ENCODE peak calls at places on chromosome 20, in four cellular contexts. One of them, this sample, is unnamed.

GRCh38 chr20:48066256-48066655 is 281.0 kb upstream of the SULF2 start:
- DNase-seq in stomach: no peak
- DNase-seq in A673: peak
- DNase-seq in CD8-positive, alpha-beta T cell: no peak
- DNase-seq in this sample: no peak

GRCh38 chr20:364905-365794 is 15.4 kb upstream of the TRIB3 start:
- DNase-seq in stomach: no peak
- DNase-seq in A673: no peak
- DNase-seq in CD8-positive, alpha-beta T cell: no peak
- DNase-seq in this sample: no peak

GRCh38 chr20:22984611-22985010 is 50.5 kb upstream of the SSTR4 start:
- DNase-seq in stomach: no peak
- DNase-seq in A673: no peak
- DNase-seq in CD8-positive, alpha-beta T cell: no peak
- DNase-seq in this sample: no peak

GRCh38 chr20:11431613-11432012 is 486.1 kb upstream of the BTBD3 start:
- DNase-seq in stomach: no peak
- DNase-seq in A673: no peak
- DNase-seq in CD8-positive, alpha-beta T cell: no peak
- DNase-seq in this sample: no peak

GRCh38 chr20:38473353-38473795 is 731 bp downstream of the RALGAPB start:
- DNase-seq in stomach: peak
- DNase-seq in A673: no peak
- DNase-seq in CD8-positive, alpha-beta T cell: no peak
- DNase-seq in this sample: no peak

GRCh38 chr20:41202426-41202825 is 65.1 kb downstream of the PLCG1 start:
- DNase-seq in stomach: no peak
- DNase-seq in A673: no peak
- DNase-seq in CD8-positive, alpha-beta T cell: no peak
- DNase-seq in this sample: no peak

GRCh38 chr20:18091624-18092023 is 33.9 kb upstream of the OVOL2 start:
- DNase-seq in stomach: peak
- DNase-seq in A673: no peak
- DNase-seq in CD8-positive, alpha-beta T cell: no peak
- DNase-seq in this sample: no peak

GRCh38 chr20:20611165-20611564 is 101.3 kb downstream of the RALGAPA2 start:
- DNase-seq in stomach: no peak
- DNase-seq in A673: no peak
- DNase-seq in CD8-positive, alpha-beta T cell: no peak
- DNase-seq in this sample: no peak

GRCh38 chr20:46078954-46079353 is 10.8 kb downstream of the NCOA5 start:
- DNase-seq in stomach: no peak
- DNase-seq in A673: no peak
- DNase-seq in CD8-positive, alpha-beta T cell: no peak
- DNase-seq in this sample: no peak

GRCh38 chr20:51767018-51767866 is 948 bp downstream of the ATP9A start:
- DNase-seq in stomach: peak
- DNase-seq in A673: peak
- DNase-seq in CD8-positive, alpha-beta T cell: no peak
- DNase-seq in this sample: peak

GRCh38 chr20:13348301-13349239 is 127.5 kb downstream of the ISM1 start:
- DNase-seq in stomach: no peak
- DNase-seq in A673: no peak
- DNase-seq in CD8-positive, alpha-beta T cell: no peak
- DNase-seq in this sample: no peak

GRCh38 chr20:47847882-47848485 is 62.7 kb upstream of the SULF2 start:
- DNase-seq in stomach: no peak
- DNase-seq in A673: no peak
- DNase-seq in CD8-positive, alpha-beta T cell: no peak
- DNase-seq in this sample: no peak

GRCh38 chr20:57458400-57459160 is 66.4 kb downstream of the CTCFL start:
- DNase-seq in stomach: peak
- DNase-seq in A673: no peak
- DNase-seq in CD8-positive, alpha-beta T cell: no peak
- DNase-seq in this sample: no peak

GRCh38 chr20:41027872-41028358 is 707 bp upstream of the TOP1 start:
- DNase-seq in stomach: no peak
- DNase-seq in A673: no peak
- DNase-seq in CD8-positive, alpha-beta T cell: no peak
- DNase-seq in this sample: no peak

GRCh38 chr20:23111944-23112342 is 25.8 kb upstream of the CD93 start:
- DNase-seq in stomach: no peak
- DNase-seq in A673: no peak
- DNase-seq in CD8-positive, alpha-beta T cell: no peak
- DNase-seq in this sample: no peak

GRCh38 chr20:56955673-56956072 is 310.8 kb downstream of the BMP7 start:
- DNase-seq in stomach: no peak
- DNase-seq in A673: no peak
- DNase-seq in CD8-positive, alpha-beta T cell: no peak
- DNase-seq in this sample: no peak

GRCh38 chr20:30484009-30484748 is 773.3 kb upstream of the DEFB115 start:
- DNase-seq in stomach: no peak
- DNase-seq in A673: no peak
- DNase-seq in CD8-positive, alpha-beta T cell: no peak
- DNase-seq in this sample: no peak

GRCh38 chr20:31661625-31662371 is 24.1 kb downstream of the COX4I2 start:
- DNase-seq in stomach: peak
- DNase-seq in A673: peak
- DNase-seq in CD8-positive, alpha-beta T cell: peak
- DNase-seq in this sample: peak

GRCh38 chr20:3808141-3808479 is 12.0 kb downstream of the CDC25B start:
- DNase-seq in stomach: peak
- DNase-seq in A673: peak
- DNase-seq in CD8-positive, alpha-beta T cell: no peak
- DNase-seq in this sample: no peak
- H3K27ac ChIP-seq in stomach: peak
- H3K27ac ChIP-seq in A673: peak
- H3K27ac ChIP-seq in CD8-positive, alpha-beta T cell: no peak
- H3K27ac ChIP-seq in this sample: no peak

DNA sequence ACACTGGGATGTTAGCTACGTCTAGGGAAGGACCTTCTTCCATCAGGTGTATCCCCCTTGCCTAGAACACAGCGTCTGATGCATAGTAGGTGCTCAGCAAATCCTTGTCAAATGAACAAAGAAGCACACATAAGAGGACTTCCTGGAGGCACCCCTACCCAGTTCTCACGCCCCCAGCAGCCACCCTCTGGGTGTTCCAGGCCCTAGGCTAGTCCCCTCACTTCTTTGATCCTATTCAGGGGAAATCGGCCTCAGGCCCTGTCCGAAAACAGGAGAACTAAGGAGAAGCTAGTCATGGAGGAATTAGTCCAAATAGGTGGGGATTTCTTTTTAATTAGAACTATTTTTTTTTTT is 84.7 kb upstream of the SIRPA start:
- DNase-seq in stomach: no peak
- DNase-seq in A673: no peak
- DNase-seq in CD8-positive, alpha-beta T cell: no peak
- DNase-seq in this sample: no peak
- H3K27ac ChIP-seq in stomach: peak
- H3K27ac ChIP-seq in A673: peak
- H3K27ac ChIP-seq in CD8-positive, alpha-beta T cell: no peak
- H3K27ac ChIP-seq in this sample: no peak

GRCh38 chr20:43925215-43925614 is 10.6 kb downstream of the TOX2 start:
- DNase-seq in stomach: no peak
- DNase-seq in A673: peak
- DNase-seq in CD8-positive, alpha-beta T cell: no peak
- DNase-seq in this sample: no peak

GRCh38 chr20:43925786-43926185 is 11.1 kb downstream of the TOX2 start:
- DNase-seq in stomach: no peak
- DNase-seq in A673: peak
- DNase-seq in CD8-positive, alpha-beta T cell: no peak
- DNase-seq in this sample: no peak

GRCh38 chr20:43923917-43924316 is 9.3 kb downstream of the TOX2 start:
- DNase-seq in stomach: no peak
- DNase-seq in A673: no peak
- DNase-seq in CD8-positive, alpha-beta T cell: no peak
- DNase-seq in this sample: no peak

GRCh38 chr20:43926287-43926686 is 11.6 kb downstream of the TOX2 start:
- DNase-seq in stomach: no peak
- DNase-seq in A673: no peak
- DNase-seq in CD8-positive, alpha-beta T cell: no peak
- DNase-seq in this sample: no peak

DNA sequence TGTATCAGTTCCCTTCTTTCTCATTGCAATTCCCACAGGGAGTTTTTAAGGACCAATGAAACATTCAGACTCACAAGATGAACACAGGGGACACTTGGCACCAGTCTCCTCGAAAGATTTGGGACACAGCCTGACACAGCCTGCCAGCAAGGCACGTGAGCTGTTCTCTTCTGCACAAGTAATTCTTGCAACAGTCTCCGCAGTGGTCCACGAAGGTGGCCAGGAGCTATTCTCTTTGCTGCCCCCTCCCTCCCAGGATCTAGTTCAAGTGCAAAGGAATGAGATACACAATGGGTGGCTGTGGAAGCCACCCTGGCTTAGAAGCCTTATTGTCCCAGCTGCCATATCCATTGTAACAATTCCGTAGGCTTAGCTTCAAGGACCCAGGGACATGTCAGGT is 12.0 kb downstream of the TOX2 start:
- DNase-seq in stomach: no peak
- DNase-seq in A673: peak
- DNase-seq in CD8-positive, alpha-beta T cell: no peak
- DNase-seq in this sample: no peak
- H3K27ac ChIP-seq in stomach: no peak
- H3K27ac ChIP-seq in A673: peak
- H3K27ac ChIP-seq in CD8-positive, alpha-beta T cell: no peak
- H3K27ac ChIP-seq in this sample: no peak

GRCh38 chr20:64006490-64006889 is 25.6 kb downstream of the PRPF6 start:
- DNase-seq in stomach: no peak
- DNase-seq in A673: no peak
- DNase-seq in CD8-positive, alpha-beta T cell: no peak
- DNase-seq in this sample: no peak
- H3K27ac ChIP-seq in stomach: no peak
- H3K27ac ChIP-seq in A673: no peak
- H3K27ac ChIP-seq in CD8-positive, alpha-beta T cell: no peak
- H3K27ac ChIP-seq in this sample: no peak

GRCh38 chr20:16350465-16350864 is 222.8 kb downstream of the KIF16B start:
- DNase-seq in stomach: no peak
- DNase-seq in A673: no peak
- DNase-seq in CD8-positive, alpha-beta T cell: no peak
- DNase-seq in this sample: no peak
- H3K27ac ChIP-seq in stomach: no peak
- H3K27ac ChIP-seq in A673: no peak
- H3K27ac ChIP-seq in CD8-positive, alpha-beta T cell: no peak
- H3K27ac ChIP-seq in this sample: no peak

DNA sequence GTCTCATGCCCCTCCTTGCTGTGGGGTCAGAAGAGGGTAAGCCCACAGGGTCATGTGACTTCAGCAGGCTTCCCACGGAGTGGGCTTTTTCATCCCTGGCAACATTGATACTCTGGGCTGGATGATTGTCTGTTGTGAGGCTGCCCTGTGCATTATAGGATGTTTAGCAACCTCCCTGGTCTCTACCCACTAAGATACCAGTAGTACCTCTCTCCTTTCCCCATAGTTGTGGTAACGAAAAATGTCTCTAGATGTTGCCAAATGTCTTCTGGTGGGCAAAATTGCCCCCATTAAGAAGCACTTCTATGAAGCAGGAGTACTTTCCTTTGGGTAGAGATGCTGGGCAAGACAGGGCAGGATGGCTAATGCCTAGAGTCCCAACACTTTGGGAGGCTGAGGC is 232.5 kb upstream of the ZNF217 start:
- DNase-seq in stomach: no peak
- DNase-seq in A673: no peak
- DNase-seq in CD8-positive, alpha-beta T cell: no peak
- DNase-seq in this sample: no peak
- H3K27ac ChIP-seq in stomach: peak
- H3K27ac ChIP-seq in A673: no peak
- H3K27ac ChIP-seq in CD8-positive, alpha-beta T cell: no peak
- H3K27ac ChIP-seq in this sample: no peak

GRCh38 chr20:50283370-50283769 is 92.7 kb downstream of the CEBPB start:
- DNase-seq in stomach: no peak
- DNase-seq in A673: no peak
- DNase-seq in CD8-positive, alpha-beta T cell: no peak
- DNase-seq in this sample: no peak
- H3K27ac ChIP-seq in stomach: peak
- H3K27ac ChIP-seq in A673: no peak
- H3K27ac ChIP-seq in CD8-positive, alpha-beta T cell: no peak
- H3K27ac ChIP-seq in this sample: no peak

DNA sequence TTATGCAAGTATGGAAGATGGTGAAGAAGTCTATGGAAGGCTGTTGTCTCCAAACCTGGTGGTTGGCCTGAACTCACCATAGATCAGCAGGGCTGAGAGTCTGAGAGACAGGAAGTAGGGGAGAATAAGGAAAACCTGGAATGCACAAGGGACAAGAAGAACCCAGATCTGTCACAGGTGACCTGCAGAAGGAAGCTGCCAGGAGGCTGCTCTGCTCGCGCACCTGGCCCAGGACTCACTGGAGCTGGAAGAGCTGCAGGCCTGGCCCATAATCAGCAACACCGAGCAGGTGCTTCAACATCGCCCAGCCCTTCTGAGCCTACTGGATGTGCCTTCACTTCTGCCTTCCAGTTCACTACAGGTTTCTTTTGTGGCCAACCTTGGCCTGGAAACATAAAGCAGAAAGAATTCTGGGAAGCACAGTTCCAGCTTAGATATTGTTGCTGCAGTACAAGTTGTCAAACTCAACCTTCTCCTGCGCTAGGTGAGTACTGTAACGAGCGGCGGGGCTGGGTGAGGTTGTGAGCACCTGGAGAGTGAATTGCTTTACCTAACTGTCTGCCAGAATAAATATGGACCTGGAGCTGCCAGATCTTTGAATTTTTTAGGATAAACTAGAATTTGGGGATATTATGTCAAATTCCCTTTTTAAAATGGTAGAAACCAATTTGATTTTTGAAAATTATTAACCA is 82.4 kb downstream of the CDH26 start:
- DNase-seq in stomach: no peak
- DNase-seq in A673: no peak
- DNase-seq in CD8-positive, alpha-beta T cell: no peak
- DNase-seq in this sample: no peak
- H3K27ac ChIP-seq in stomach: no peak
- H3K27ac ChIP-seq in A673: no peak
- H3K27ac ChIP-seq in CD8-positive, alpha-beta T cell: no peak
- H3K27ac ChIP-seq in this sample: no peak

GRCh38 chr20:50208085-50208491 is 17.5 kb downstream of the CEBPB start:
- DNase-seq in stomach: no peak
- DNase-seq in A673: no peak
- DNase-seq in CD8-positive, alpha-beta T cell: no peak
- DNase-seq in this sample: no peak

GRCh38 chr20:50202677-50203076 is 12.0 kb downstream of the CEBPB start:
- DNase-seq in stomach: no peak
- DNase-seq in A673: no peak
- DNase-seq in CD8-positive, alpha-beta T cell: no peak
- DNase-seq in this sample: no peak

GRCh38 chr20:50200482-50201104 is 10.0 kb downstream of the CEBPB start:
- DNase-seq in stomach: no peak
- DNase-seq in A673: no peak
- DNase-seq in CD8-positive, alpha-beta T cell: no peak
- DNase-seq in this sample: no peak

GRCh38 chr20:50207026-50207425 is 16.4 kb downstream of the CEBPB start:
- DNase-seq in stomach: no peak
- DNase-seq in A673: no peak
- DNase-seq in CD8-positive, alpha-beta T cell: no peak
- DNase-seq in this sample: no peak

GRCh38 chr20:50203951-50204937 is 13.6 kb downstream of the CEBPB start:
- DNase-seq in stomach: no peak
- DNase-seq in A673: no peak
- DNase-seq in CD8-positive, alpha-beta T cell: no peak
- DNase-seq in this sample: no peak
- H3K27ac ChIP-seq in stomach: no peak
- H3K27ac ChIP-seq in A673: no peak
- H3K27ac ChIP-seq in CD8-positive, alpha-beta T cell: no peak
- H3K27ac ChIP-seq in this sample: no peak

This sample was measured in iPS DF 6.9.